ENCODE peak calls at places on chromosome 1, in seven cellular contexts. One of them, this sample, is unnamed.
A peak's percentile ranks its signal among the peaks of the same experiment; 100 is the strongest.

GRCh38 chr1:35247256-35247655 is 21.3 kb upstream of the ZMYM4 start:
- DNase-seq in neural crest cell: no peak
- DNase-seq in activated CD4-positive, alpha-beta T cell treated with anti-CD3 and anti-CD28 coated beads for 36 hours: no peak
- DNase-seq in NCI-H460: no peak
- DNase-seq in Panc1: no peak
- DNase-seq in NCI-H2081: no peak
- DNase-seq in nephron progenitor cell: no peak
- DNase-seq in this sample: no peak

GRCh38 chr1:1842360-1843146 is 48.3 kb downstream of the GNB1 start:
- DNase-seq in neural crest cell: no peak
- DNase-seq in activated CD4-positive, alpha-beta T cell treated with anti-CD3 and anti-CD28 coated beads for 36 hours: no peak
- DNase-seq in NCI-H460: no peak
- DNase-seq in Panc1: no peak
- DNase-seq in NCI-H2081: peak; percentile 30
- DNase-seq in nephron progenitor cell: no peak
- DNase-seq in this sample: no peak

GRCh38 chr1:229636042-229636441 is 10.0 kb downstream of the URB2 start:
- DNase-seq in neural crest cell: no peak
- DNase-seq in activated CD4-positive, alpha-beta T cell treated with anti-CD3 and anti-CD28 coated beads for 36 hours: no peak
- DNase-seq in NCI-H460: no peak
- DNase-seq in Panc1: no peak
- DNase-seq in NCI-H2081: no peak
- DNase-seq in nephron progenitor cell: no peak
- DNase-seq in this sample: no peak

GRCh38 chr1:159953866-159954515 is at the start of gene SLAMF9:
- DNase-seq in neural crest cell: no peak
- DNase-seq in activated CD4-positive, alpha-beta T cell treated with anti-CD3 and anti-CD28 coated beads for 36 hours: no peak
- DNase-seq in NCI-H460: no peak
- DNase-seq in Panc1: no peak
- DNase-seq in NCI-H2081: no peak
- DNase-seq in nephron progenitor cell: no peak
- DNase-seq in this sample: no peak

GRCh38 chr1:18294437-18295176 is 186.1 kb upstream of the KLHDC7A start:
- DNase-seq in neural crest cell: no peak
- DNase-seq in activated CD4-positive, alpha-beta T cell treated with anti-CD3 and anti-CD28 coated beads for 36 hours: no peak
- DNase-seq in NCI-H460: no peak
- DNase-seq in Panc1: no peak
- DNase-seq in NCI-H2081: no peak
- DNase-seq in nephron progenitor cell: no peak
- DNase-seq in this sample: no peak

GRCh38 chr1:41664861-41665640 is 180.6 kb upstream of the EDN2 start:
- DNase-seq in neural crest cell: no peak
- DNase-seq in activated CD4-positive, alpha-beta T cell treated with anti-CD3 and anti-CD28 coated beads for 36 hours: no peak
- DNase-seq in NCI-H460: peak; percentile 9
- DNase-seq in Panc1: no peak
- DNase-seq in NCI-H2081: no peak
- DNase-seq in nephron progenitor cell: no peak
- DNase-seq in this sample: no peak

GRCh38 chr1:6590046-6590445 is 10.3 kb downstream of the ZBTB48 start:
- DNase-seq in neural crest cell: no peak
- DNase-seq in activated CD4-positive, alpha-beta T cell treated with anti-CD3 and anti-CD28 coated beads for 36 hours: no peak
- DNase-seq in NCI-H460: no peak
- DNase-seq in Panc1: no peak
- DNase-seq in NCI-H2081: no peak
- DNase-seq in nephron progenitor cell: no peak
- DNase-seq in this sample: no peak

GRCh38 chr1:63621698-63622097 is 28.5 kb downstream of the PGM1 start:
- DNase-seq in neural crest cell: no peak
- DNase-seq in activated CD4-positive, alpha-beta T cell treated with anti-CD3 and anti-CD28 coated beads for 36 hours: no peak
- DNase-seq in NCI-H460: no peak
- DNase-seq in Panc1: no peak
- DNase-seq in NCI-H2081: no peak
- DNase-seq in nephron progenitor cell: no peak
- DNase-seq in this sample: no peak

GRCh38 chr1:171468120-171468790 is 17.1 kb upstream of the PRRC2C start:
- DNase-seq in neural crest cell: no peak
- DNase-seq in activated CD4-positive, alpha-beta T cell treated with anti-CD3 and anti-CD28 coated beads for 36 hours: no peak
- DNase-seq in NCI-H460: no peak
- DNase-seq in Panc1: peak; percentile 80
- DNase-seq in NCI-H2081: no peak
- DNase-seq in nephron progenitor cell: no peak
- DNase-seq in this sample: no peak

GRCh38 chr1:87045757-87046422 is 131.5 kb downstream of the HS2ST1 start:
- DNase-seq in neural crest cell: no peak
- DNase-seq in activated CD4-positive, alpha-beta T cell treated with anti-CD3 and anti-CD28 coated beads for 36 hours: peak; percentile 80
- DNase-seq in NCI-H460: no peak
- DNase-seq in Panc1: no peak
- DNase-seq in NCI-H2081: no peak
- DNase-seq in nephron progenitor cell: no peak
- DNase-seq in this sample: no peak

GRCh38 chr1:58942759-58943191 is 158.9 kb upstream of the JUN start:
- DNase-seq in neural crest cell: no peak
- DNase-seq in activated CD4-positive, alpha-beta T cell treated with anti-CD3 and anti-CD28 coated beads for 36 hours: no peak
- DNase-seq in NCI-H460: no peak
- DNase-seq in Panc1: no peak
- DNase-seq in NCI-H2081: no peak
- DNase-seq in nephron progenitor cell: no peak
- DNase-seq in this sample: no peak

GRCh38 chr1:162380061-162380846 is 1.3 kb upstream of the C1orf226 start:
- DNase-seq in neural crest cell: no peak
- DNase-seq in activated CD4-positive, alpha-beta T cell treated with anti-CD3 and anti-CD28 coated beads for 36 hours: no peak
- DNase-seq in NCI-H460: no peak
- DNase-seq in Panc1: no peak
- DNase-seq in NCI-H2081: no peak
- DNase-seq in nephron progenitor cell: no peak
- DNase-seq in this sample: no peak

GRCh38 chr1:161304927-161305871 is 4.6 kb downstream of the MPZ start:
- DNase-seq in neural crest cell: no peak
- DNase-seq in activated CD4-positive, alpha-beta T cell treated with anti-CD3 and anti-CD28 coated beads for 36 hours: peak; percentile 34
- DNase-seq in NCI-H460: no peak
- DNase-seq in Panc1: no peak
- DNase-seq in NCI-H2081: no peak
- DNase-seq in nephron progenitor cell: no peak
- DNase-seq in this sample: no peak

GRCh38 chr1:6028042-6028895 is 17.4 kb upstream of the KCNAB2 start:
- DNase-seq in neural crest cell: no peak
- DNase-seq in activated CD4-positive, alpha-beta T cell treated with anti-CD3 and anti-CD28 coated beads for 36 hours: peak; percentile 80
- DNase-seq in NCI-H460: no peak
- DNase-seq in Panc1: no peak
- DNase-seq in NCI-H2081: no peak
- DNase-seq in nephron progenitor cell: no peak
- DNase-seq in this sample: no peak

GRCh38 chr1:99264201-99265021 is at the start of gene PLPPR4:
- DNase-seq in neural crest cell: peak; percentile 57
- DNase-seq in activated CD4-positive, alpha-beta T cell treated with anti-CD3 and anti-CD28 coated beads for 36 hours: peak; percentile 32
- DNase-seq in NCI-H460: peak; percentile 9
- DNase-seq in Panc1: no peak
- DNase-seq in NCI-H2081: peak; percentile 17
- DNase-seq in nephron progenitor cell: peak; percentile 83
- DNase-seq in this sample: peak; percentile 46

This sample was measured in HuH-7.